ENCODE peak calls at places on chromosomes 6 and 20, in seven cellular contexts. B is body of pancreas, D is HCT116, Z is mesothelial cell of epicardium, X is MM.1S, I is heart left ventricle, R is A549. C is an unnamed sample.

GRCh38 chr6:31900917-31901414 is 920 bp downstream of the ZBTB12 start:
- DNase-seq in B (peak), D (no peak), Z (no peak), X (no peak), I (no peak), R (no peak), C (no peak)

GRCh38 chr6:42984924-42985475 is 630 bp downstream of the PPP2R5D start:
- DNase-seq in B (no peak), D (no peak), Z (no peak), X (no peak), I (no peak), R (no peak), C (no peak)

GRCh38 chr6:89260832-89261231 is 43.7 kb upstream of the GABRR1 start:
- DNase-seq in B (no peak), D (no peak), Z (no peak), X (no peak), I (no peak), R (no peak), C (no peak)

GRCh38 chr6:88780714-88781389 is 182.6 kb downstream of the RNGTT start:
- DNase-seq in B (peak), D (peak), Z (no peak), X (peak), I (peak), R (no peak), C (peak)

GRCh38 chr6:116118608-116119007 is 7.3 kb downstream of the COL10A1 start:
- DNase-seq in B (no peak), D (no peak), Z (no peak), X (no peak), I (no peak), R (no peak), C (no peak)

GRCh38 chr6:136235233-136235564 is 14.9 kb downstream of the MTFR2 start:
- DNase-seq in B (no peak), D (no peak), Z (no peak), X (no peak), I (no peak), R (no peak), C (no peak)

GRCh38 chr20:32281711-32282110 is 4.3 kb downstream of the KIF3B start:
- DNase-seq in B (no peak), D (no peak), Z (no peak), X (no peak), I (no peak), R (no peak), C (no peak)

GRCh38 chr6:41546475-41546865 is 289 bp downstream of the FOXP4 start:
- DNase-seq in B (no peak), D (no peak), Z (no peak), X (peak), I (no peak), R (no peak), C (no peak)

GRCh38 chr6:143575440-143575839 is 63.9 kb upstream of the FUCA2 start:
- DNase-seq in B (peak), D (peak), Z (no peak), X (peak), I (peak), R (peak), C (peak)

GRCh38 chr6:156402227-156402626 is 375.0 kb upstream of the ARID1B start:
- DNase-seq in B (no peak), D (no peak), Z (no peak), X (no peak), I (no peak), R (no peak), C (no peak)

GRCh38 chr6:16400248-16400760 is 161.9 kb downstream of the GMPR start:
- DNase-seq in B (no peak), D (no peak), Z (no peak), X (no peak), I (no peak), R (no peak), C (no peak)

DNA sequence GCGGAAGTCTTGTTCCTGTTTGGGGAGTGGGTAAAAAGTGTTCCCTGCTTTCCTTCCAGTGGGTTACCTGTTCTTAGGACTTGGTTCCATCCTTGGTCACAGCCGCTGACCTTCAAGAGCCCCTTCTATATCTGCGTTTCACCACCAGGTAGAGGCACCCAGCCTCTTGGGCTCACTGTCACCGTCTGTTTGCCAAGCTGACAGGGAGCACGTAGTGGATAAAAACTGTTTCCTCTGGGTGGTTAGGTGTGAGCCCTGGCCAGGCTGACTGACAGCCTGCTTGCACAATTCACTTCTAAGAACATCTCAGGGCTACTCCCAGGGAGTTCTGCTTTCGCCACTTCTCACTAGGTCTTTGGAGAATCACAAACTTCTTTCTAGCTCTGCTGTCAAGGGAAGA is 1.8 kb upstream of the JPH2 start:
- DNase-seq in B (no peak), D (no peak), Z (no peak), X (no peak), I (no peak), R (no peak), C (no peak)
- TF ChIP-seq CTCF in B (no peak), D (no peak), Z (no peak), X (no peak), I (no peak), R (no peak), C (no peak)

GRCh38 chr20:34129518-34130162 is 17.6 kb upstream of the EIF2S2 start:
- DNase-seq in B (peak), D (peak), Z (no peak), X (peak), I (peak), R (peak), C (peak)
- TF ChIP-seq CTCF in B (peak), D (peak), Z (peak), X (peak), I (peak), R (peak), C (peak)

GRCh38 chr6:137371634-137372016 is 122.6 kb downstream of the OLIG3 start:
- DNase-seq in B (no peak), D (no peak), Z (no peak), X (no peak), I (no peak), R (no peak), C (no peak)

GRCh38 chr6:137369135-137369534 is 125.1 kb downstream of the OLIG3 start:
- DNase-seq in B (no peak), D (no peak), Z (no peak), X (no peak), I (no peak), R (no peak), C (no peak)

GRCh38 chr6:137372532-137372931 is 121.7 kb downstream of the OLIG3 start:
- DNase-seq in B (no peak), D (no peak), Z (no peak), X (no peak), I (no peak), R (no peak), C (no peak)

GRCh38 chr6:137373296-137373695 is 120.9 kb downstream of the OLIG3 start:
- DNase-seq in B (no peak), D (no peak), Z (no peak), X (no peak), I (no peak), R (no peak), C (no peak)

GRCh38 chr6:137370871-137371633 is 123.1 kb downstream of the OLIG3 start:
- DNase-seq in B (no peak), D (peak), Z (no peak), X (peak), I (no peak), R (no peak), C (no peak)
- TF ChIP-seq CTCF in B (no peak), D (no peak), Z (no peak), X (no peak), I (no peak), R (no peak), C (no peak)

GRCh38 chr20:37670426-37670825 is 23.4 kb upstream of the CTNNBL1 start:
- DNase-seq in B (no peak), D (no peak), Z (no peak), X (no peak), I (no peak), R (no peak), C (no peak)

GRCh38 chr20:37676440-37676839 is 17.4 kb upstream of the CTNNBL1 start:
- DNase-seq in B (no peak), D (no peak), Z (no peak), X (no peak), I (no peak), R (no peak), C (no peak)

GRCh38 chr20:37672143-37672542 is 21.7 kb upstream of the CTNNBL1 start:
- DNase-seq in B (no peak), D (no peak), Z (no peak), X (no peak), I (no peak), R (no peak), C (no peak)

GRCh38 chr20:37669773-37670236 is 24.0 kb upstream of the CTNNBL1 start:
- DNase-seq in B (no peak), D (no peak), Z (no peak), X (no peak), I (no peak), R (no peak), C (no peak)

GRCh38 chr20:37673429-37673828 is 20.4 kb upstream of the CTNNBL1 start:
- DNase-seq in B (no peak), D (no peak), Z (no peak), X (no peak), I (no peak), R (no peak), C (no peak)
- TF ChIP-seq CTCF in B (no peak), D (no peak), Z (no peak), X (no peak), I (no peak), R (no peak), C (no peak)

GRCh38 chr6:36132221-36132895 is 2.0 kb downstream of the MAPK13 start:
- DNase-seq in B (no peak), D (no peak), Z (no peak), X (no peak), I (no peak), R (no peak), C (no peak)

GRCh38 chr6:36129889-36130671 is at the start of gene MAPK13:
- DNase-seq in B (peak), D (no peak), Z (no peak), X (peak), I (no peak), R (no peak), C (peak)

GRCh38 chr6:36131517-36132220 is 1.4 kb downstream of the MAPK13 start:
- DNase-seq in B (peak), D (no peak), Z (no peak), X (peak), I (no peak), R (no peak), C (no peak)

GRCh38 chr6:36128793-36129192 is 1.5 kb upstream of the MAPK13 start:
- DNase-seq in B (no peak), D (no peak), Z (no peak), X (no peak), I (no peak), R (no peak), C (no peak)

DNA sequence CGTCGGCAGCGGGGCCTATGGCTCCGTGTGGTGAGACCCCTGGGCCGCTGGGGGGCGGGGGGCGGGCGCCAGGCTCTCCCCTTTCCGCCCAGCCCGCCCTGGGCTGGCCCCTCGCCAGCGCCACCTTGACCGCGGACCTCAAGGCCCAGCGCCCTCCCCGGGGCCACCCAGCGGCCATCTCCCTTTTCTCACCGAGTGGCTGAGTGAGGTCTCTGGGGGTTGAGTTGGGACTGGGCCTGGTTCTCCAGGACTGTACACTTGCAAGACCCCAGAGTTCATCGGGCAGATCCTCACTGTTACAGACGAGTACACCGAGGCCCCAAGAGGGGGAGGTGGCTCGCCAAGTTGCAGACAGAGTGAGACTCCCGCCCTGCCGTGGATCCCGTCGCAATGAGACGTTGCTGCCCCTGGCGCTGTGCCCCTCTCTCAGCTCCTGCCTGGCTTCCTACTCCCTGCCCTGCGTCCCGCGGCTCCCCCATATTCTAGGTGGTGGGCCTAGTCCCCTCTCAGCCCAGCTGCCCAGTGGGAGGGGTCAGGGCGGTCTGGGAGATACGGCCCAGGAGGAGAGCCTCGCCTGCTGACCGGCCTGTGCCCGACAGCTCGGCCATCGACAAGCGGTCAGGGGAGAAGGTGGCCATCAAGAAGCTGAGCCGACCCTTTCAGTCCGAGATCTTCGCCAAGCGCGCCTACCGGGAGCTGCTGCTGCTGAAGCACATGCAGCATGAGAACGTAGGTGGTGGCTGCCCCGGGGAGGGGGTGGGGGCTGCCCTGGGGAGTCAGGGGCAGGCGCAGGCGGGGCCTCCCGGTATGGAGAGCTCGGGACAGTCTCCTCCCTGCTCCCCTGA is 581 bp downstream of the MAPK13 start:
- DNase-seq in B (peak), D (peak), Z (no peak), X (peak), I (no peak), R (no peak), C (peak)
- TF ChIP-seq CTCF in B (peak), D (no peak), Z (peak), X (peak), I (no peak), R (no peak), C (peak)

GRCh38 chr20:38219006-38219950 is 41.3 kb downstream of the KIAA1755 start:
- DNase-seq in B (no peak), D (no peak), Z (no peak), X (no peak), I (no peak), R (no peak), C (no peak)

GRCh38 chr20:38220587-38220986 is 39.9 kb downstream of the KIAA1755 start:
- DNase-seq in B (no peak), D (no peak), Z (no peak), X (no peak), I (no peak), R (no peak), C (no peak)

GRCh38 chr20:38222231-38222922 is 38.2 kb downstream of the KIAA1755 start:
- DNase-seq in B (peak), D (peak), Z (no peak), X (peak), I (peak), R (peak), C (peak)

GRCh38 chr20:38222923-38223742 is 37.4 kb downstream of the KIAA1755 start:
- DNase-seq in B (no peak), D (no peak), Z (no peak), X (no peak), I (no peak), R (no peak), C (no peak)

DNA sequence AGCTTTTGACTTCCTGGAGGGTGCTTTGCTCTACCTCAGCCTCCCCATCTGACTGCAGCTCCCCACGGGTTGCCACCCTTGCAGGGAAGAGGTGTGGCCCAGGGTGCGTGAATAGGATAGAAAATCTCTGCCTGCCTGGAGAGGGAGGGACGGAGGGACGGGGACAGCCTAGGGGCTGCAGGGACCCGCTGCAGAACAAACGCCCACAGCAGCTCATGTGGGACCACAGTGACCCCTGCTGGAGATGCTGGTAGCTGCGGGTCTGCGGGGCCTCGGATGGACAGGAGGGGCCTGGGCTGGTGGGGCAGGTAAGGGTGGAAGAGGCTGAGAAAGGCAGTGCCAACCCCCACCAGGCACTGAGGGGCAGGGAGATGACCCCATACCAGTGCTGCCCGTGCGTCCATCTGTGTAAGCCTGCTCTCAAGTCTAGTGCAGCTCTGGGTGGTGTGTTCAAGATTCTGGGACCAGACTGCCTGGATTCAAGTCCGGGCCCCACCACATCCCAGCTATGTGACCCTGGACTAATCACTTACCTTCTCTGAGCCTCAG is 39.4 kb downstream of the KIAA1755 start:
- DNase-seq in B (peak), D (peak), Z (peak), X (peak), I (peak), R (peak), C (peak)
- TF ChIP-seq CTCF in B (peak), D (peak), Z (peak), X (peak), I (peak), R (peak), C (peak)

GRCh38 chr6:7896465-7896987 is 14.1 kb downstream of the TXNDC5 start:
- DNase-seq in B (no peak), D (no peak), Z (no peak), X (peak), I (no peak), R (no peak), C (no peak)
- TF ChIP-seq CTCF in B (no peak), D (no peak), Z (no peak), X (no peak), I (no peak), R (no peak), C (no peak)

GRCh38 chr20:44056010-44056698 is 130.8 kb downstream of the JPH2 start:
- DNase-seq in B (no peak), D (no peak), Z (no peak), X (peak), I (no peak), R (peak), C (peak)
- TF ChIP-seq CTCF in B (peak), D (peak), Z (no peak), X (peak), I (peak), R (peak), C (peak)

GRCh38 chr20:50569864-50570836 is 60.0 kb downstream of the PTPN1 start:
- DNase-seq in B (no peak), D (peak), Z (no peak), X (peak), I (no peak), R (no peak), C (no peak)
- TF ChIP-seq CTCF in B (no peak), D (peak), Z (no peak), X (peak), I (no peak), R (peak), C (no peak)

GRCh38 chr20:9985773-9986172 is 49.0 kb upstream of the ANKEF1 start:
- DNase-seq in B (no peak), D (no peak), Z (no peak), X (no peak), I (no peak), R (no peak), C (no peak)
- TF ChIP-seq CTCF in B (no peak), D (no peak), Z (no peak), X (no peak), I (no peak), R (no peak), C (no peak)